ENCODE peak calls at places on chromosomes 7 and 10, in ten cellular contexts. C is right lobe of liver; S is hepatocyte; M is adrenal gland; U is CD4-positive, CD25-positive, alpha-beta regulatory T cell; E is GM23248; B is CD4-positive, alpha-beta T cell; Z is A673; H is CD8-positive, alpha-beta memory T cell; Q is upper lobe of left lung. V is an unnamed sample.

GRCh38 chr10:25766687-25767221 is 167.3 kb upstream of the MYO3A start:
- DNase-seq in C (no peak), S (no peak), M (no peak), U (no peak), E (no peak), B (no peak), Z (peak; percentile 48), H (no peak), Q (no peak), V (no peak)

GRCh38 chr10:110208614-110209398 is 1.4 kb downstream of the MXI1 start:
- DNase-seq in C (no peak), S (peak; percentile 58), M (peak; percentile 68), U (no peak), E (peak; percentile 77), B (peak; percentile 51), Z (peak; percentile 60), H (peak; percentile 60), Q (peak; percentile 84), V (no peak)

GRCh38 chr7:30920021-30920583 is 8.4 kb downstream of the AQP1 start:
- DNase-seq in C (peak; percentile 21), S (no peak), M (peak; percentile 55), U (no peak), E (peak; percentile 61), B (no peak), Z (peak; percentile 32), H (peak; percentile 22), Q (peak; percentile 29), V (no peak)

GRCh38 chr7:66296001-66296521 is 90.9 kb downstream of the TPST1 start:
- DNase-seq in C (no peak), S (no peak), M (no peak), U (no peak), E (peak; percentile 44), B (no peak), Z (no peak), H (no peak), Q (no peak), V (no peak)

GRCh38 chr10:32005050-32005449 is 51.2 kb downstream of the KIF5B start:
- DNase-seq in C (no peak), S (peak; percentile 49), M (peak; percentile 70), U (peak; percentile 72), E (peak; percentile 60), B (no peak), Z (peak; percentile 61), H (no peak), Q (no peak), V (no peak)

GRCh38 chr7:114988755-114989154 is 66.9 kb downstream of the MDFIC start:
- DNase-seq in C (no peak), S (no peak), M (peak; percentile 90), U (no peak), E (peak; percentile 71), B (no peak), Z (no peak), H (no peak), Q (no peak), V (no peak)

GRCh38 chr10:25177754-25178135 is 2.9 kb downstream of the GPR158 start:
- DNase-seq in C (no peak), S (no peak), M (no peak), U (no peak), E (no peak), B (no peak), Z (peak; percentile 18), H (no peak), Q (no peak), V (no peak)

GRCh38 chr7:127751062-127751722 is 99.2 kb downstream of the SND1 start:
- DNase-seq in C (no peak), S (no peak), M (no peak), U (no peak), E (peak; percentile 39), B (no peak), Z (no peak), H (no peak), Q (no peak), V (no peak)

GRCh38 chr10:3812141-3812540 is 27.1 kb upstream of the KLF6 start:
- DNase-seq in C (no peak), S (no peak), M (no peak), U (no peak), E (no peak), B (no peak), Z (no peak), H (no peak), Q (no peak), V (no peak)

GRCh38 chr7:83755526-83755925 is 106.6 kb upstream of the SEMA3E start:
- DNase-seq in C (no peak), S (no peak), M (no peak), U (no peak), E (no peak), B (no peak), Z (no peak), H (no peak), Q (no peak), V (no peak)

GRCh38 chr7:83749495-83749894 is 100.6 kb upstream of the SEMA3E start:
- DNase-seq in C (no peak), S (no peak), M (no peak), U (no peak), E (no peak), B (no peak), Z (no peak), H (no peak), Q (peak; percentile 58), V (no peak)

GRCh38 chr7:83751217-83751616 is 102.3 kb upstream of the SEMA3E start:
- DNase-seq in C (no peak), S (no peak), M (no peak), U (no peak), E (peak; percentile 4), B (no peak), Z (no peak), H (no peak), Q (no peak), V (no peak)
- H3K27ac ChIP-seq in C (no peak overlapping the region), S (no peak overlapping the region), M (no peak overlapping the region), U (no peak overlapping the region), E (no peak overlapping the region), B (no peak overlapping the region), Z (no peak overlapping the region), H (no peak overlapping the region), Q (no peak overlapping the region), V (no peak overlapping the region)

GRCh38 chr7:18497800-18498199 is 2.3 kb downstream of the HDAC9 start:
- DNase-seq in C (no peak), S (no peak), M (no peak), U (no peak), E (no peak), B (no peak), Z (no peak), H (no peak), Q (no peak), V (no peak)
- H3K27ac ChIP-seq in C (no peak overlapping the region), S (no peak overlapping the region), M (no peak overlapping the region), U (no peak overlapping the region), E (no peak overlapping the region), B (no peak overlapping the region), Z (no peak overlapping the region), H (no peak overlapping the region), Q (no peak overlapping the region), V (no peak overlapping the region)

DNA sequence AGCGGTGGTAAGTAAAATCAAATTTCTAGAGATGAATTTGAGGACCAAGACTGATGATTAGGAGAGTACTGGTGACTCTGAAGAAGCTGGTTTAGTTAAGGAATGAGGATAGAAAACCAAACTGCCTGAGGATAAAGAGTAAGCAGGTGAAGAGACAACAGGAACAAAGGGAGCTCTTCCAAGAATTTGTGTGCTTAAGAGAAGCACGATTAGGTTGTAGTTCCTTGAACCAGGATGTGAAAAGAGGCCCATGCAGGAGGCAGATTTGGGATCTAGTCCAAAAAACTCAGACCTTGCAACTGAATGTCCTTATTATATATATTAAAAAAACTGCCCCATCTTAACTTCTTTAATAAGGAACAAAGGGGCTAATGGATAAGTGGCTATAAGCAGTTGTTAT is 150.4 kb downstream of the SKAP2 start:
- DNase-seq in C (no peak), S (no peak), M (no peak), U (no peak), E (no peak), B (no peak), Z (no peak), H (no peak), Q (no peak), V (no peak)
- H3K27ac ChIP-seq in C (no peak overlapping the region), S (no peak overlapping the region), M (no peak overlapping the region), U (no peak overlapping the region), E (no peak overlapping the region), B (no peak overlapping the region), Z (no peak overlapping the region), H (no peak overlapping the region), Q (no peak overlapping the region), V (no peak overlapping the region)

GRCh38 chr10:48366261-48366660 is 59.8 kb downstream of the MAPK8 start:
- DNase-seq in C (no peak), S (no peak), M (no peak), U (no peak), E (no peak), B (no peak), Z (no peak), H (no peak), Q (no peak), V (no peak)

GRCh38 chr10:48361201-48361600 is 54.7 kb downstream of the MAPK8 start:
- DNase-seq in C (no peak), S (no peak), M (no peak), U (no peak), E (no peak), B (no peak), Z (no peak), H (no peak), Q (no peak), V (no peak)

GRCh38 chr10:48364659-48365405 is 58.4 kb downstream of the MAPK8 start:
- DNase-seq in C (no peak), S (peak; percentile 54), M (no peak), U (no peak), E (peak; percentile 80), B (no peak), Z (peak; percentile 83), H (no peak), Q (no peak), V (no peak)

GRCh38 chr10:48365668-48366067 is 59.2 kb downstream of the MAPK8 start:
- DNase-seq in C (no peak), S (no peak), M (no peak), U (no peak), E (peak; percentile 43), B (no peak), Z (peak; percentile 27), H (no peak), Q (no peak), V (no peak)

GRCh38 chr10:48363617-48364355 is 57.3 kb downstream of the MAPK8 start:
- DNase-seq in C (peak; percentile 48), S (peak; percentile 65), M (peak; percentile 67), U (peak; percentile 79), E (peak; percentile 81), B (no peak), Z (peak; percentile 82), H (no peak), Q (no peak), V (no peak)
- H3K27ac ChIP-seq in C (peak overlapping the region; percentile 15), S (no peak overlapping the region), M (no peak overlapping the region), U (no peak overlapping the region), E (peak overlapping the region; percentile 45), B (no peak overlapping the region), Z (no peak overlapping the region), H (no peak overlapping the region), Q (no peak overlapping the region), V (peak overlapping the region; percentile 65)

GRCh38 chr7:16402084-16402483 is 19.3 kb downstream of the CRPPA start:
- DNase-seq in C (no peak), S (peak; percentile 15), M (no peak), U (no peak), E (no peak), B (no peak), Z (no peak), H (no peak), Q (no peak), V (no peak)
- H3K27ac ChIP-seq in C (no peak overlapping the region), S (peak overlapping the region; percentile 59), M (no peak overlapping the region), U (no peak overlapping the region), E (no peak overlapping the region), B (no peak overlapping the region), Z (no peak overlapping the region), H (no peak overlapping the region), Q (no peak overlapping the region), V (no peak overlapping the region)